ENCODE peak calls at places on chromosomes 6 and 20, in eight cellular contexts. I, O, U, M, K, B, G and N are unnamed samples.

GRCh38 chr6:33749401-33749800 is 2.7 kb upstream of the IP6K3 start:
- DNase-seq in I (no peak), O (no peak), U (no peak), M (no peak), K (no peak), B (no peak), G (no peak), N (no peak)

GRCh38 chr6:1771324-1771723 is 161.6 kb downstream of the FOXC1 start:
- DNase-seq in I (no peak), O (peak; percentile 76), U (no peak), M (no peak), K (no peak), B (no peak), G (no peak), N (no peak)

GRCh38 chr6:84635081-84635745 is 129.2 kb downstream of the TBX18 start:
- DNase-seq in I (no peak), O (peak; percentile 19), U (no peak), M (no peak), K (peak; percentile 25), B (no peak), G (no peak), N (no peak)

GRCh38 chr6:134351615-134352474 is 33.9 kb upstream of the SGK1 start:
- DNase-seq in I (no peak), O (no peak), U (no peak), M (no peak), K (no peak), B (peak; percentile 73), G (no peak), N (no peak)

GRCh38 chr20:37986873-37987601 is 46.2 kb downstream of the TTI1 start:
- DNase-seq in I (peak; percentile 89), O (no peak), U (peak; percentile 25), M (peak; percentile 93), K (peak; percentile 83), B (no peak), G (peak; percentile 89), N (peak; percentile 92)

GRCh38 chr6:13762648-13763441 is 51.2 kb upstream of the RANBP9 start:
- DNase-seq in I (no peak), O (peak; percentile 93), U (no peak), M (no peak), K (no peak), B (no peak), G (peak; percentile 63), N (no peak)

GRCh38 chr20:9507544-9508239 is 6.7 kb upstream of the LAMP5 start:
- DNase-seq in I (no peak), O (no peak), U (no peak), M (no peak), K (no peak), B (peak; percentile 75), G (no peak), N (no peak)

GRCh38 chr6:81451787-81452186 is 300.7 kb downstream of the TENT5A start:
- DNase-seq in I (no peak), O (peak; percentile 18), U (no peak), M (no peak), K (no peak), B (peak; percentile 38), G (no peak), N (no peak)

GRCh38 chr6:165664553-165665383 is 1.7 kb upstream of the PDE10A start:
- DNase-seq in I (no peak), O (no peak), U (no peak), M (no peak), K (no peak), B (no peak), G (no peak), N (no peak)

GRCh38 chr6:70700922-70701876 is 33.5 kb downstream of the SMAP1 start:
- DNase-seq in I (peak; percentile 71), O (no peak), U (no peak), M (peak; percentile 79), K (no peak), B (no peak), G (no peak), N (no peak)

GRCh38 chr20:64010711-64011237 is 25.2 kb upstream of the C20orf204 start:
- DNase-seq in I (no peak), O (no peak), U (no peak), M (no peak), K (no peak), B (no peak), G (no peak), N (no peak)

GRCh38 chr20:38260378-38261053 is at the start of gene KIAA1755:
- DNase-seq in I (peak; percentile 64), O (no peak), U (no peak), M (no peak), K (peak; percentile 8), B (peak; percentile 75), G (no peak), N (peak; percentile 40)

GRCh38 chr6:158338311-158339112 is 26.2 kb downstream of the TULP4 start:
- DNase-seq in I (no peak), O (no peak), U (no peak), M (no peak), K (no peak), B (no peak), G (no peak), N (no peak)

GRCh38 chr6:133809406-133809805 is 79.5 kb upstream of the TCF21 start:
- DNase-seq in I (no peak), O (peak; percentile 40), U (no peak), M (no peak), K (no peak), B (no peak), G (no peak), N (no peak)

GRCh38 chr20:59751075-59751711 is 146.9 kb downstream of the PHACTR3 start:
- DNase-seq in I (peak; percentile 79), O (peak; percentile 42), U (peak; percentile 41), M (peak; percentile 69), K (no peak), B (peak; percentile 95), G (peak; percentile 58), N (peak; percentile 65)

GRCh38 chr6:32191696-32192607 is 491 bp downstream of the GPSM3 start:
- DNase-seq in I (no peak), O (no peak), U (peak; percentile 38), M (no peak), K (no peak), B (no peak), G (no peak), N (no peak)

GRCh38 chr6:148698671-148699180 is 48.1 kb upstream of the UST start:
- DNase-seq in I (no peak), O (no peak), U (no peak), M (no peak), K (no peak), B (no peak), G (no peak), N (no peak)

GRCh38 chr6:148689168-148689567 is 57.7 kb upstream of the UST start:
- DNase-seq in I (no peak), O (no peak), U (no peak), M (no peak), K (no peak), B (no peak), G (no peak), N (no peak)

GRCh38 chr6:148697895-148698440 is 48.9 kb upstream of the UST start:
- DNase-seq in I (no peak), O (no peak), U (no peak), M (no peak), K (no peak), B (no peak), G (no peak), N (no peak)

GRCh38 chr6:148693882-148694484 is 52.8 kb upstream of the UST start:
- DNase-seq in I (no peak), O (no peak), U (no peak), M (no peak), K (no peak), B (no peak), G (no peak), N (no peak)
- H3K9me3 ChIP-seq in I (no peaks in the 10 kb centered on the region), O (no peaks in the 10 kb centered on the region), U (no peaks in the 10 kb centered on the region), M (no peaks in the 10 kb centered on the region), K (no peaks in the 10 kb centered on the region), B (no peaks in the 10 kb centered on the region), G (no peaks in the 10 kb centered on the region), N (no peaks in the 10 kb centered on the region)

DNA sequence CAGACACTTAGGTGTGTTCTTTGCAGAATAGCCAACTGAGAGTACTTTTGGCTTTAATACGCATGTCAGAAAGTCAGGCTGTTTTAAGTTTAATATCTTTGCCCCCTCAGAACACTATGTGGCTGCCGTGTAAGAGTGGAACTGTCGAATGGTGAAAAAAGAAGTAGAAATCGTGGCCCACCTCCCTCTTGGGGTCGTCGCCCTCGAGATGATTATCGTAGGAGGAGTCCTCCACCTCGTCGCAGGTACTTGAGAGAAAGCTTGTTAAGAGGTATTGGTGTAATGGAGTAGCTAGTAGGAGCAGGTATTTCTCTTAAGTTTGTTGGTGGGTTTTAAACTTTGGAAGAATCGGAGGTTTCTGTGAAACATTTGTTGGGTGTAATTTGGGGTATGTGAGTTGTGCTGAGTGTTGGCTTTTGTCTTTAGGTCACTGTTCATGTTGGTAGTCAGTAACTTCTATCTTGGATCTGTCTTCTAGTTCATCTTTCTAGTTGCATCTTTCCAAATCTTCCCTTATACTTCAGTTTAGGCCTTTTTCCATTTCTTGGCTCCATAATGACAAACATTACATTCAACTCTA is 4.7 kb downstream of the SRSF3 start:
- DNase-seq in I (no peak), O (no peak), U (no peak), M (peak; percentile 10), K (no peak), B (no peak), G (no peak), N (no peak)
- H3K4me1 ChIP-seq in I (peaks cover 73% of the 10 kb centered on the region), O (peaks cover 42% of the 10 kb centered on the region), U (peaks cover 63% of the 10 kb centered on the region), M (peaks cover 49% of the 10 kb centered on the region), K (peaks cover 33% of the 10 kb centered on the region), B (peaks cover 5% of the 10 kb centered on the region), G (peaks cover 40% of the 10 kb centered on the region), N (peaks cover 66% of the 10 kb centered on the region)

DNA sequence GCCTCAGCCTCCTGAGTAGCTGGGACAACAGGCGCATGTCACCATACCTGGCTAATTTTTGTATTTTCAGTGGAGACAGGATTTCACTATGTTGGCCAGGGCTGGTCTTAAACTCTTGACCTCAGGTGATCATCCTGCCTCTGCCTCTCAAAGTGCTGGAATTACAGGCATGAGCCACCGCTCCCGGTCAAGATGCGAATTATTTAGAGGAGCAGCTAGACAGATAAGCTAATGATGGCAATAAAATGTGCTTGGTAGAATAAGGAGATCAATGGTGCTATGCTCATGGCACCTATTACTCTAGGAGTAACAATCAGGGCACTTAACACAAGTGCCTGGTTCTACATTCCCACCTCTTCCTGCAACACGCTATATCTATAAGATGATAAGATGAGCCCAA is 61.5 kb upstream of the LOC128125822 start:
- DNase-seq in I (no peak), O (no peak), U (no peak), M (no peak), K (no peak), B (no peak), G (no peak), N (no peak)
- H3K27ac ChIP-seq in I (no peak overlapping the region), O (no peak overlapping the region), U (no peak overlapping the region), M (peak overlapping the region; percentile 91), K (no peak overlapping the region), B (no peak overlapping the region), G (no peak overlapping the region), N (no peak overlapping the region)

DNA sequence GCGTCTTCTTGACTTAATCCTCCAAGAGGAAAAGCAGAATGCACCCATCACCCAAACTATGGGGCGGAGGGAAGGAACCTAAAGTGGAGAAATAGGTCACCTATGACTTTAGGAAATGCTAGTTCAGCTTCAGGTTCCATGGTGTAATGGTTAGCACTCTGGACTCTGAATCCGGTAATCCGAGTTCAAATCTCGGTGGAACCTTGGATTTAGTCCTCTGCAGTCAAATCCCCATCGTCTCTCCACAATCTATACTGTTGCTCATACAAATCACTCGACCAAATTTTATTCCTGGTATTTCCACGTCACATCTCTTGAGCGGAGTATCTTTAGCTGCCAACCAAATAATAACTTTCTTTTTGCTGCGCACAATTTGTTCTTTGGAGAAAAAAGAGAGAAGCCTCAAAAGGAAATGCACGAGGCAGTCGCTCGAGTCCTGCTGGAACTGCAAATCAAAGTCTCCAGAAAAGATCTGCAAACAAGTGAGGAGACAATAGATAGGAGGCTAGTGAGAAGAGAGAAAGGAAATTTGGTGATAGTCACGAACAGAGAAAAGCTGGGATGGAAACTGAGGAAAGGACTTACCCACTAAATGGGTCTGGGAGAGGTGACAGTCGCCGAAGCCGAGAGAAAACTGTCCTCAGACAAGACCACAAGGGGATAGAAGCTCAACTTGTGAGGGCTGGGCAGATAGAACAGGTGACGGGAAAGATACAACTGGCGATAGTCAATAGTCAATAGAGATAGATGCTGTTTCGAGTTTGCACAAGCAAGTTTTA is 16.6 kb downstream of the POM121L2 start:
- DNase-seq in I (no peak), O (peak; percentile 82), U (no peak), M (no peak), K (peak; percentile 30), B (peak; percentile 82), G (no peak), N (no peak)
- H3K9me3 ChIP-seq in I (no peaks in the 10 kb centered on the region), O (no peaks in the 10 kb centered on the region), U (no peaks in the 10 kb centered on the region), M (no peaks in the 10 kb centered on the region), K (no peaks in the 10 kb centered on the region), B (no peaks in the 10 kb centered on the region), G (peaks cover 6% of the 10 kb centered on the region), N (no peaks in the 10 kb centered on the region)